ENCODE peak calls at places on chromosome 21, in four cellular contexts. N is IMR-90, V is brain pericyte, I is NCI-H1930. O is an unnamed sample.

GRCh38 chr21:15379776-15380175 is 315.0 kb upstream of the NRIP1 start:
- DNase-seq in I (no peak), V (no peak), N (no peak), O (no peak)

GRCh38 chr21:24868117-24868516 is 739.2 kb downstream of the MRPL39 start:
- DNase-seq in V (no peak), N (no peak), I (no peak), O (no peak)

GRCh38 chr21:41962425-41962966 is 8.7 kb upstream of the C2CD2 start:
- DNase-seq in N (no peak), V (no peak), I (no peak), O (no peak)

GRCh38 chr21:42009018-42009830 is 936 bp downstream of the ZBTB21 start:
- DNase-seq in I (no peak), N (peak; percentile 81), V (no peak), O (peak; percentile 49)

GRCh38 chr21:28684351-28684750 is 308.3 kb downstream of the LTN1 start:
- DNase-seq in I (no peak), V (no peak), N (no peak), O (no peak)

GRCh38 chr21:45330851-45331261 is 43.2 kb upstream of the POFUT2 start:
- DNase-seq in V (no peak), I (no peak), N (no peak), O (peak; percentile 4)

GRCh38 chr21:45768741-45769049 is 125.2 kb downstream of the PCBP3 start:
- DNase-seq in V (no peak), N (no peak), I (no peak), O (no peak)

GRCh38 chr21:38293113-38293512 is 36.3 kb downstream of the KCNJ15 start:
- DNase-seq in N (no peak), V (no peak), I (no peak), O (no peak)

GRCh38 chr21:41371698-41372030 is 9.8 kb downstream of the MX2 start:
- DNase-seq in N (no peak), V (no peak), I (no peak), O (no peak)

GRCh38 chr21:9760398-9761074 is 760.8 kb upstream of the TPTE start:
- DNase-seq in N (no peak), V (no peak), I (no peak), O (no peak)

GRCh38 chr21:35394634-35395369 is 345.7 kb upstream of the RUNX1 start:
- DNase-seq in N (no peak), V (no peak), I (no peak), O (no peak)

GRCh38 chr21:21898801-21899200 is 900.6 kb downstream of the NCAM2 start:
- DNase-seq in V (no peak), I (no peak), N (peak; percentile 1), O (no peak)

GRCh38 chr21:45042664-45043161 is 31.7 kb upstream of the ADARB1 start:
- DNase-seq in I (no peak), N (no peak), V (no peak), O (no peak)

GRCh38 chr21:33053986-33054385 is 16.0 kb upstream of the OLIG1 start:
- DNase-seq in N (no peak), V (no peak), I (no peak), O (no peak)

GRCh38 chr21:45302082-45303061 is 14.7 kb upstream of the POFUT2 start:
- DNase-seq in I (no peak), V (peak; percentile 97), N (no peak), O (peak; percentile 46)

GRCh38 chr21:45975017-45975595 is 6.5 kb upstream of the COL6A1 start:
- DNase-seq in N (peak; percentile 43), I (no peak), V (no peak), O (no peak)

GRCh38 chr21:15706686-15707085 is 23.1 kb upstream of the USP25 start:
- DNase-seq in I (no peak), N (peak; percentile 97), V (no peak), O (no peak)

GRCh38 chr21:23245231-23245630 is 2247.0 kb downstream of the NCAM2 start:
- DNase-seq in V (no peak), I (no peak), N (no peak), O (no peak)

GRCh38 chr21:30058928-30059327 is 107.7 kb downstream of the CLDN17 start:
- DNase-seq in I (no peak), N (no peak), V (no peak), O (no peak)

GRCh38 chr21:40208960-40209359 is 341.7 kb downstream of the PCP4 start:
- DNase-seq in N (no peak), V (no peak), I (no peak), O (no peak)

GRCh38 chr21:33760641-33761103 is 118.4 kb downstream of the ITSN1 start:
- DNase-seq in I (no peak), V (peak; percentile 39), N (peak; percentile 86), O (no peak)

GRCh38 chr21:34263629-34264028 is 100.2 kb upstream of the KCNE2 start:
- DNase-seq in N (no peak), I (no peak), V (no peak), O (no peak)

GRCh38 chr21:25638634-25639166 is 358 bp upstream of the JAM2 start:
- DNase-seq in N (peak; percentile 27), I (no peak), V (no peak), O (no peak)

GRCh38 chr21:15363921-15364320 is 299.1 kb upstream of the NRIP1 start:
- DNase-seq in V (no peak), I (no peak), N (no peak), O (no peak)

GRCh38 chr21:45853703-45854342 is 127.7 kb upstream of the COL6A1 start:
- DNase-seq in N (no peak), V (no peak), I (no peak), O (no peak)

GRCh38 chr21:32392880-32393676 is at the start of gene URB1:
- DNase-seq in V (no peak), I (peak; percentile 82), N (peak; percentile 65), O (peak; percentile 99)

GRCh38 chr21:45363921-45364463 is 41.0 kb upstream of the COL18A1 start:
- DNase-seq in I (no peak), V (peak; percentile 91), N (peak; percentile 99), O (no peak)

GRCh38 chr21:28783641-28784185 is 209.0 kb downstream of the LTN1 start:
- DNase-seq in V (no peak), I (no peak), N (no peak), O (no peak)